ENCODE peak calls at places on chromosomes 7 and 10, in five cellular contexts. V is activated CD8-positive, alpha-beta memory T cell treated with anti-CD3 and anti-CD28 coated beads, Interleukin-2, amount 50 U/mL, for 48 hours; J is cardiac septum; C is NCI-H1105; N is HTR-8/SVneo. G is an unnamed sample.

GRCh38 chr7:149768931-149769330 is 4.5 kb downstream of the ZNF467 start:
- DNase-seq in V (no peak), J (no peak), C (no peak), N (no peak), G (no peak)

GRCh38 chr10:112953075-112953501 is 3.0 kb downstream of the TCF7L2 start:
- DNase-seq in V (no peak), J (no peak), C (no peak), N (no peak), G (no peak)

GRCh38 chr10:89706011-89706410 is 4.6 kb downstream of the KIF20B start:
- DNase-seq in V (no peak), J (no peak), C (no peak), N (no peak), G (no peak)

GRCh38 chr7:14902589-14902963 is at the start of gene DGKB:
- DNase-seq in V (no peak), J (no peak), C (peak), N (no peak), G (no peak)

GRCh38 chr10:118290471-118290995 is 51.6 kb downstream of the FAM204A start:
- DNase-seq in V (no peak), J (no peak), C (no peak), N (no peak), G (no peak)

GRCh38 chr10:50740351-50740688 is 584 bp downstream of the ASAH2B start:
- DNase-seq in V (peak), J (no peak), C (no peak), N (peak), G (no peak)

GRCh38 chr10:75000748-75001321 is 110.6 kb upstream of the SAMD8 start:
- DNase-seq in V (no peak), J (no peak), C (no peak), N (no peak), G (no peak)

GRCh38 chr10:27558612-27559020 is 54.5 kb downstream of the RAB18 start:
- DNase-seq in V (no peak), J (no peak), C (peak), N (peak), G (no peak)

GRCh38 chr10:87079106-87079836 is 15.4 kb downstream of the GLUD1 start:
- DNase-seq in V (no peak), J (no peak), C (no peak), N (no peak), G (no peak)

GRCh38 chr10:49508249-49508648 is 30.7 kb downstream of the ERCC6 start:
- DNase-seq in V (no peak), J (no peak), C (no peak), N (no peak), G (no peak)

GRCh38 chr7:119620769-119621168 is 652.2 kb upstream of the KCND2 start:
- DNase-seq in V (no peak), J (no peak), C (no peak), N (no peak), G (no peak)

GRCh38 chr10:44801383-44802327 is 109.5 kb upstream of the TMEM72 start:
- DNase-seq in V (no peak), J (peak), C (peak), N (peak), G (peak)

GRCh38 chr10:45470098-45471012 is 96.3 kb downstream of the ALOX5 start:
- DNase-seq in V (peak), J (no peak), C (no peak), N (no peak), G (no peak)

GRCh38 chr7:157932498-157933218 is 595.9 kb downstream of the DNAJB6 start:
- DNase-seq in V (no peak), J (no peak), C (no peak), N (no peak), G (no peak)

GRCh38 chr10:29131952-29132820 is 156.7 kb upstream of the LYZL1 start:
- DNase-seq in V (no peak), J (no peak), C (no peak), N (no peak), G (no peak)

GRCh38 chr10:77926566-77927342 is at the start of gene DLG5:
- DNase-seq in V (peak), J (no peak), C (no peak), N (no peak), G (peak)

GRCh38 chr7:44172803-44173424 is 16.3 kb downstream of the GCK start:
- DNase-seq in V (no peak), J (no peak), C (peak), N (no peak), G (peak)

GRCh38 chr7:157432957-157433576 is 96.3 kb downstream of the DNAJB6 start:
- DNase-seq in V (peak), J (no peak), C (peak), N (peak), G (no peak)

GRCh38 chr10:119006451-119007210 is 22.9 kb upstream of the NANOS1 start:
- DNase-seq in V (no peak), J (no peak), C (no peak), N (peak), G (no peak)

GRCh38 chr10:59234814-59235429 is 58.5 kb downstream of the PHYHIPL start:
- DNase-seq in V (no peak), J (no peak), C (peak), N (no peak), G (no peak)

G was measured in coronary artery.